ENCODE peak calls at places on chromosomes 11 and 22, in six cellular contexts. C is IMR-90, S is mammary epithelial cell, P is fibroblast of lung, V is Karpas-422, X is GM23248. J is an unnamed sample.

GRCh38 chr11:115659061-115659963 is 155.1 kb upstream of the CADM1 start:
- DNase-seq in C (peak; percentile 41), S (peak; percentile 25), P (peak; percentile 24), V (no peak), X (no peak), J (peak; percentile 53)

GRCh38 chr11:64644348-64645242 is 53.6 kb downstream of the SLC22A12 start:
- DNase-seq in C (no peak), S (no peak), P (no peak), V (peak; percentile 68), X (peak; percentile 13), J (peak; percentile 30)

GRCh38 chr11:59184876-59185275 is 12.9 kb downstream of the DTX4 start:
- DNase-seq in C (no peak), S (no peak), P (no peak), V (no peak), X (no peak), J (no peak)

GRCh38 chr22:36336246-36337182 is 51.3 kb downstream of the MYH9 start:
- DNase-seq in C (no peak), S (no peak), P (no peak), V (no peak), X (no peak), J (no peak)

GRCh38 chr11:102293873-102294601 is 23.2 kb upstream of the BIRC3 start:
- DNase-seq in C (peak; percentile 66), S (peak; percentile 50), P (peak; percentile 69), V (peak; percentile 89), X (peak; percentile 79), J (peak; percentile 63)

GRCh38 chr11:14418801-14419417 is 59.9 kb upstream of the RRAS2 start:
- DNase-seq in C (peak; percentile 25), S (no peak), P (no peak), V (no peak), X (peak; percentile 17), J (peak; percentile 48)

GRCh38 chr11:72587696-72588095 is 86.5 kb downstream of the PDE2A start:
- DNase-seq in C (no peak), S (no peak), P (no peak), V (no peak), X (no peak), J (no peak)

GRCh38 chr22:23248583-23248982 is 68.3 kb downstream of the BCR start:
- DNase-seq in C (peak; percentile 63), S (peak; percentile 31), P (peak; percentile 53), V (peak; percentile 64), X (peak; percentile 32), J (peak; percentile 38)

GRCh38 chr22:36770946-36771340 is 5.0 kb downstream of the IFT27 start:
- DNase-seq in C (no peak), S (no peak), P (no peak), V (no peak), X (no peak), J (no peak)

GRCh38 chr11:37544491-37544890 is 946.5 kb upstream of the RAG2 start:
- DNase-seq in C (no peak), S (peak; percentile 40), P (no peak), V (no peak), X (no peak), J (no peak)

GRCh38 chr11:113148076-113148475 is 166.3 kb upstream of the TTC12 start:
- DNase-seq in C (no peak), S (no peak), P (no peak), V (no peak), X (no peak), J (no peak)

GRCh38 chr11:4615856-4616444 is 7.9 kb upstream of the TRIM68 start:
- DNase-seq in C (no peak), S (no peak), P (no peak), V (no peak), X (no peak), J (no peak)

GRCh38 chr22:49934891-49935557 is 16.6 kb downstream of the CRELD2 start:
- DNase-seq in C (peak; percentile 39), S (no peak), P (peak; percentile 59), V (peak; percentile 62), X (peak; percentile 72), J (peak; percentile 91)

GRCh38 chr11:106853850-106854401 is 164.3 kb downstream of the GUCY1A2 start:
- DNase-seq in C (no peak), S (no peak), P (no peak), V (no peak), X (no peak), J (no peak)

GRCh38 chr22:29450222-29450621 is 11.8 kb downstream of the RFPL1 start:
- DNase-seq in C (no peak), S (no peak), P (no peak), V (no peak), X (no peak), J (no peak)

GRCh38 chr11:70895061-70895670 is 357.2 kb downstream of the SHANK2 start:
- DNase-seq in C (no peak), S (no peak), P (no peak), V (no peak), X (no peak), J (no peak)

GRCh38 chr22:32421484-32421883 is 9.4 kb upstream of the RTCB start:
- DNase-seq in C (no peak), S (no peak), P (no peak), V (no peak), X (no peak), J (no peak)

GRCh38 chr11:113876074-113876797 is 864 bp upstream of the USP28 start:
- DNase-seq in C (no peak), S (no peak), P (no peak), V (peak; percentile 49), X (no peak), J (no peak)

GRCh38 chr11:108525161-108525560 is 27.0 kb upstream of the POGLUT3 start:
- DNase-seq in C (no peak), S (no peak), P (no peak), V (no peak), X (no peak), J (no peak)

GRCh38 chr11:63590024-63590788 is 24.0 kb downstream of the PLAAT3 start:
- DNase-seq in C (no peak), S (no peak), P (no peak), V (no peak), X (no peak), J (no peak)

GRCh38 chr11:128686745-128687177 is 7.1 kb upstream of the FLI1 start:
- DNase-seq in C (peak; percentile 50), S (peak; percentile 39), P (peak; percentile 34), V (no peak), X (peak; percentile 79), J (peak; percentile 68)

GRCh38 chr22:47802446-47802845 is 1040.0 kb downstream of the TBC1D22A start:
- DNase-seq in C (no peak), S (no peak), P (no peak), V (no peak), X (no peak), J (no peak)

GRCh38 chr11:115530752-115531151 is 26.5 kb upstream of the CADM1 start:
- DNase-seq in C (no peak), S (no peak), P (no peak), V (peak; percentile 69), X (no peak), J (no peak)

GRCh38 chr11:118057424-118058145 is 19.3 kb upstream of the TMPRSS4 start:
- DNase-seq in C (no peak), S (no peak), P (no peak), V (no peak), X (no peak), J (no peak)

GRCh38 chr22:44585559-44586121 is 87.6 kb upstream of the RTL6 start:
- DNase-seq in C (no peak), S (no peak), P (no peak), V (no peak), X (no peak), J (no peak)

GRCh38 chr11:130449996-130450419 is 1.6 kb downstream of the ADAMTS15 start:
- DNase-seq in C (peak; percentile 82), S (no peak), P (peak; percentile 94), V (no peak), X (no peak), J (peak; percentile 85)
- H3K4me2 ChIP-seq in C (peak overlapping the region; percentile 95), S (peak overlapping the region; percentile 96), P (peak overlapping the region; percentile 84), V (no peak overlapping the region), X (no peak overlapping the region), J (peak overlapping the region; percentile 98)

GRCh38 chr11:76231339-76231738 is 25.0 kb upstream of the WNT11 start:
- DNase-seq in C (no peak), S (no peak), P (no peak), V (no peak), X (peak; percentile 20), J (no peak)
- H3K4me2 ChIP-seq in C (no peak overlapping the region), S (no peak overlapping the region), P (no peak overlapping the region), V (no peak overlapping the region), X (no peak overlapping the region), J (no peak overlapping the region)

GRCh38 chr22:42459273-42460040 is 27.3 kb upstream of the NFAM1 start:
- DNase-seq in C (no peak), S (no peak), P (no peak), V (no peak), X (no peak), J (peak; percentile 62)
- H3K4me2 ChIP-seq in C (peak overlapping the region; percentile 3), S (no peak overlapping the region), P (no peak overlapping the region), V (no peak overlapping the region), X (no peak overlapping the region), J (peak overlapping the region; percentile 69)

GRCh38 chr11:76814414-76814813 is 31.3 kb downstream of the TSKU start:
- DNase-seq in C (no peak), S (no peak), P (no peak), V (no peak), X (no peak), J (no peak)
- H3K4me2 ChIP-seq in C (no peak overlapping the region), S (no peak overlapping the region), P (no peak overlapping the region), V (no peak overlapping the region), X (no peak overlapping the region), J (no peak overlapping the region)

GRCh38 chr11:68328374-68329091 is 16.1 kb downstream of the LRP5 start:
- DNase-seq in C (no peak), S (peak; percentile 51), P (no peak), V (no peak), X (no peak), J (peak; percentile 68)
- H3K4me2 ChIP-seq in C (no peak overlapping the region), S (peak overlapping the region; percentile 58), P (no peak overlapping the region), V (no peak overlapping the region), X (no peak overlapping the region), J (peak overlapping the region; percentile 64)

GRCh38 chr11:16909375-16910035 is 104.7 kb downstream of the PLEKHA7 start:
- DNase-seq in C (no peak), S (no peak), P (no peak), V (no peak), X (no peak), J (no peak)
- H3K4me2 ChIP-seq in C (no peak overlapping the region), S (no peak overlapping the region), P (no peak overlapping the region), V (no peak overlapping the region), X (no peak overlapping the region), J (no peak overlapping the region)

J was measured in hepatocyte.